ENCODE peak calls at places on chromosome 4, in eight cellular contexts. C, Y, M, H, O, W, U and K are unnamed samples.

GRCh38 chr4:53617101-53617680 is 25.9 kb upstream of the LNX1 start:
- DNase-seq in M (no peak), C (no peak), U (no peak), Y (no peak), H (no peak), O (no peak), W (no peak), K (no peak)

GRCh38 chr4:80186666-80187065 is 10.6 kb upstream of the PRDM8 start:
- DNase-seq in H (no peak), O (no peak), U (no peak), C (no peak), Y (no peak), W (no peak), M (no peak), K (no peak)

GRCh38 chr4:21790437-21791029 is 158.0 kb downstream of the KCNIP4 start:
- DNase-seq in M (no peak), W (peak; percentile 49), U (no peak), O (peak; percentile 50), C (no peak), H (peak; percentile 20), Y (no peak), K (no peak)

GRCh38 chr4:159227984-159228383 is 125.1 kb downstream of the RAPGEF2 start:
- DNase-seq in C (peak; percentile 41), O (peak; percentile 86), M (no peak), Y (peak; percentile 54), U (no peak), W (peak; percentile 80), H (no peak), K (no peak)

GRCh38 chr4:88794952-88795351 is 97.3 kb upstream of the NAP1L5 start:
- DNase-seq in W (no peak), Y (no peak), O (no peak), U (no peak), M (no peak), H (no peak), C (no peak), K (no peak)

GRCh38 chr4:7988437-7988836 is 48.8 kb upstream of the AFAP1 start:
- DNase-seq in O (peak; percentile 69), C (no peak), W (no peak), H (no peak), Y (no peak), M (no peak), U (no peak), K (no peak)

GRCh38 chr4:140138428-140138827 is 15.6 kb downstream of the MAML3 start:
- DNase-seq in M (no peak), U (no peak), O (no peak), Y (no peak), H (no peak), W (no peak), C (no peak), K (no peak)

GRCh38 chr4:169099775-169100180 is 89.7 kb upstream of the CBR4 start:
- DNase-seq in Y (no peak), O (no peak), W (peak; percentile 30), H (no peak), C (no peak), M (no peak), U (no peak), K (no peak)

GRCh38 chr4:78560296-78560963 is 8.9 kb downstream of the ANXA3 start:
- DNase-seq in C (no peak), Y (no peak), U (no peak), H (no peak), M (no peak), W (peak; percentile 65), O (peak; percentile 79), K (no peak)

GRCh38 chr4:129822708-129823504 is 727.0 kb downstream of the C4orf33 start:
- DNase-seq in U (no peak), C (no peak), W (peak; percentile 48), O (peak; percentile 97), M (no peak), H (no peak), Y (no peak), K (no peak)

GRCh38 chr4:5568336-5568735 is 140.0 kb downstream of the EVC2 start:
- DNase-seq in U (no peak), O (no peak), W (no peak), C (no peak), H (no peak), M (no peak), Y (no peak), K (no peak)

GRCh38 chr4:114265342-114265741 is 285.9 kb upstream of the ARSJ start:
- DNase-seq in U (no peak), O (peak; percentile 66), C (no peak), W (no peak), M (no peak), H (no peak), Y (no peak), K (no peak)

GRCh38 chr4:109040441-109040840 is 262.0 kb downstream of the COL25A1 start:
- DNase-seq in Y (no peak), U (no peak), W (no peak), C (no peak), M (no peak), O (peak; percentile 7), H (no peak), K (no peak)
- TF ChIP-seq CTCF in Y (no peak), U (no peak), W (no peak), C (no peak), M (no peak), O (no peak), H (no peak), K (no peak)

GRCh38 chr4:122003335-122003734 is 51.5 kb upstream of the TRPC3 start:
- DNase-seq in M (peak; percentile 14), W (peak; percentile 59), Y (no peak), O (peak; percentile 30), H (peak; percentile 59), C (peak; percentile 82), U (no peak), K (no peak)
- TF ChIP-seq CTCF in M (peak; percentile 64), W (peak; percentile 35), Y (peak; percentile 11), O (peak; percentile 49), H (peak; percentile 77), C (peak; percentile 74), U (peak; percentile 14), K (peak; percentile 39)

GRCh38 chr4:147019061-147019460 is 73.4 kb upstream of the TTC29 start:
- DNase-seq in M (no peak), W (peak; percentile 65), U (no peak), C (peak; percentile 55), Y (peak; percentile 60), O (peak; percentile 71), H (peak; percentile 48), K (no peak)
- TF ChIP-seq CTCF in M (peak; percentile 68), W (peak; percentile 63), U (peak; percentile 63), C (peak; percentile 77), Y (peak; percentile 49), O (peak; percentile 78), H (peak; percentile 79), K (peak; percentile 63)

GRCh38 chr4:69156913-69157312 is 57.6 kb downstream of the UGT2B11 start:
- DNase-seq in W (no peak), H (no peak), O (peak; percentile 37), C (peak; percentile 62), U (no peak), Y (no peak), M (no peak), K (no peak)
- TF ChIP-seq CTCF in W (no peak), H (peak; percentile 25), O (peak; percentile 56), C (peak; percentile 66), U (no peak), Y (peak; percentile 28), M (peak; percentile 40), K (no peak)

GRCh38 chr4:74669702-74670101 is 124.6 kb downstream of the BTC start:
- DNase-seq in U (no peak), M (no peak), Y (no peak), O (no peak), H (no peak), W (no peak), C (no peak), K (no peak)

GRCh38 chr4:74667944-74668343 is 126.4 kb downstream of the BTC start:
- DNase-seq in M (no peak), O (no peak), C (no peak), Y (no peak), U (no peak), H (no peak), W (no peak), K (no peak)

GRCh38 chr4:74674750-74675149 is 119.6 kb downstream of the BTC start:
- DNase-seq in O (no peak), C (no peak), Y (no peak), M (no peak), W (no peak), U (no peak), H (peak; percentile 2), K (no peak)

GRCh38 chr4:74670583-74670982 is 123.7 kb downstream of the BTC start:
- DNase-seq in H (no peak), W (no peak), O (no peak), C (no peak), U (no peak), Y (no peak), M (no peak), K (no peak)

GRCh38 chr4:74671074-74671698 is 123.1 kb downstream of the BTC start:
- DNase-seq in O (peak; percentile 77), H (peak; percentile 15), Y (no peak), C (peak; percentile 61), M (no peak), W (peak; percentile 85), U (peak; percentile 2), K (no peak)
- TF ChIP-seq CTCF in O (peak; percentile 77), H (peak; percentile 73), Y (peak; percentile 37), C (peak; percentile 90), M (peak; percentile 50), W (peak; percentile 71), U (peak; percentile 39), K (peak; percentile 67)

GRCh38 chr4:177380730-177381287 is 61.4 kb downstream of the AGA start:
- DNase-seq in U (no peak), O (peak; percentile 19), Y (no peak), W (peak; percentile 48), M (no peak), C (peak; percentile 93), H (peak; percentile 9), K (no peak)
- TF ChIP-seq CTCF in U (no peak), O (peak; percentile 18), Y (no peak), W (peak; percentile 42), M (peak; percentile 35), C (peak; percentile 67), H (peak; percentile 40), K (no peak)